ENCODE peak calls at places on chromosomes 7 and 10, in five cellular contexts. I, D, E, J and X are unnamed samples.

GRCh38 chr10:69406816-69407580 is 9.7 kb downstream of the TACR2 start:
- DNase-seq in I (no peak), D (no peak), E (peak), J (peak), X (no peak)

GRCh38 chr10:17232276-17232987 is 4.4 kb downstream of the VIM start:
- DNase-seq in I (peak), D (no peak), E (no peak), J (no peak), X (no peak)

GRCh38 chr7:44471436-44471835 is 19.0 kb downstream of the NUDCD3 start:
- DNase-seq in I (no peak), D (no peak), E (no peak), J (no peak), X (no peak)

GRCh38 chr10:71638577-71639411 is 80.8 kb downstream of the C10orf105 start:
- DNase-seq in I (no peak), D (no peak), E (no peak), J (no peak), X (no peak)

GRCh38 chr10:58660577-58661255 is 148.0 kb downstream of the BICC1 start:
- DNase-seq in I (no peak), D (no peak), E (no peak), J (peak), X (no peak)

GRCh38 chr10:70494966-70495365 is 16.4 kb downstream of the PALD1 start:
- DNase-seq in I (peak), D (no peak), E (no peak), J (no peak), X (no peak)

GRCh38 chr7:128804472-128804871 is 12.7 kb downstream of the CCDC136 start:
- DNase-seq in I (no peak), D (no peak), E (no peak), J (no peak), X (no peak)

GRCh38 chr7:7641129-7641663 is 644 bp downstream of the UMAD1 start:
- DNase-seq in I (no peak), D (no peak), E (no peak), J (no peak), X (no peak)

GRCh38 chr10:119654540-119654939 is 3.4 kb downstream of the BAG3 start:
- DNase-seq in I (no peak), D (no peak), E (no peak), J (peak), X (no peak)

GRCh38 chr7:119197872-119198527 is 973.5 kb downstream of the ANKRD7 start:
- DNase-seq in I (peak), D (peak), E (no peak), J (peak), X (no peak)

GRCh38 chr10:108060246-108060645 is 895.7 kb upstream of the SORCS1 start:
- DNase-seq in I (no peak), D (no peak), E (no peak), J (no peak), X (no peak)

GRCh38 chr7:46369933-46370654 is 449.0 kb upstream of the IGFBP3 start:
- DNase-seq in I (no peak), D (no peak), E (no peak), J (peak), X (no peak)

GRCh38 chr10:133465191-133465949 is 11.6 kb downstream of the SCART1 start:
- DNase-seq in I (no peak), D (no peak), E (peak), J (no peak), X (no peak)

GRCh38 chr7:14876194-14876593 is 26.4 kb downstream of the DGKB start:
- DNase-seq in I (no peak), D (no peak), E (no peak), J (no peak), X (no peak)

GRCh38 chr7:105497016-105497415 is 25.1 kb downstream of the PUS7 start:
- DNase-seq in I (no peak), D (no peak), E (no peak), J (no peak), X (no peak)

GRCh38 chr10:15227611-15228372 is 59.3 kb upstream of the NMT2 start:
- DNase-seq in I (no peak), D (no peak), E (no peak), J (peak), X (no peak)

GRCh38 chr10:124450010-124450782 is at the start of gene NKX1-2:
- DNase-seq in I (no peak), D (no peak), E (peak), J (no peak), X (no peak)

GRCh38 chr10:78719276-78719675 is 349.5 kb upstream of the ZMIZ1 start:
- DNase-seq in I (no peak), D (no peak), E (no peak), J (no peak), X (no peak)

GRCh38 chr7:24817339-24817738 is 60.1 kb upstream of the GSDME start:
- DNase-seq in I (no peak), D (no peak), E (no peak), J (no peak), X (no peak)

GRCh38 chr10:95588025-95588424 is 26.9 kb upstream of the SORBS1 start:
- DNase-seq in I (no peak), D (no peak), E (no peak), J (no peak), X (no peak)

GRCh38 chr7:152897401-152897800 is 137.8 kb downstream of the ACTR3B start:
- DNase-seq in I (no peak), D (no peak), E (no peak), J (no peak), X (no peak)

GRCh38 chr10:33365871-33366411 is 31.5 kb upstream of the NRP1 start:
- DNase-seq in I (no peak), D (no peak), E (no peak), J (peak), X (no peak)

GRCh38 chr7:29106128-29106988 is 40.0 kb downstream of the CPVL start:
- DNase-seq in I (peak), D (peak), E (no peak), J (peak), X (no peak)

GRCh38 chr10:69220041-69220451 is at the start of gene HKDC1:
- DNase-seq in I (no peak), D (no peak), E (no peak), J (no peak), X (no peak)

GRCh38 chr10:28946479-28946878 is 269.2 kb downstream of the BAMBI start:
- DNase-seq in I (no peak), D (no peak), E (no peak), J (peak), X (no peak)

GRCh38 chr10:76649271-76649670 is 988.3 kb downstream of the KCNMA1 start:
- DNase-seq in I (no peak), D (no peak), E (no peak), J (no peak), X (no peak)
- TF ChIP-seq CTCF in I (no peak), D (no peak), E (no peak), J (no peak), X (no peak)

GRCh38 chr7:131587315-131587923 is 31.0 kb upstream of the PODXL start:
- DNase-seq in I (no peak), D (no peak), E (no peak), J (no peak), X (no peak)
- TF ChIP-seq CTCF in I (no peak), D (no peak), E (no peak), J (no peak), X (no peak)

GRCh38 chr7:113392841-113393540 is 274.6 kb upstream of the SMIM30 start:
- DNase-seq in I (no peak), D (no peak), E (no peak), J (no peak), X (no peak)
- TF ChIP-seq CTCF in I (no peak), D (no peak), E (no peak), J (no peak), X (no peak)

DNA sequence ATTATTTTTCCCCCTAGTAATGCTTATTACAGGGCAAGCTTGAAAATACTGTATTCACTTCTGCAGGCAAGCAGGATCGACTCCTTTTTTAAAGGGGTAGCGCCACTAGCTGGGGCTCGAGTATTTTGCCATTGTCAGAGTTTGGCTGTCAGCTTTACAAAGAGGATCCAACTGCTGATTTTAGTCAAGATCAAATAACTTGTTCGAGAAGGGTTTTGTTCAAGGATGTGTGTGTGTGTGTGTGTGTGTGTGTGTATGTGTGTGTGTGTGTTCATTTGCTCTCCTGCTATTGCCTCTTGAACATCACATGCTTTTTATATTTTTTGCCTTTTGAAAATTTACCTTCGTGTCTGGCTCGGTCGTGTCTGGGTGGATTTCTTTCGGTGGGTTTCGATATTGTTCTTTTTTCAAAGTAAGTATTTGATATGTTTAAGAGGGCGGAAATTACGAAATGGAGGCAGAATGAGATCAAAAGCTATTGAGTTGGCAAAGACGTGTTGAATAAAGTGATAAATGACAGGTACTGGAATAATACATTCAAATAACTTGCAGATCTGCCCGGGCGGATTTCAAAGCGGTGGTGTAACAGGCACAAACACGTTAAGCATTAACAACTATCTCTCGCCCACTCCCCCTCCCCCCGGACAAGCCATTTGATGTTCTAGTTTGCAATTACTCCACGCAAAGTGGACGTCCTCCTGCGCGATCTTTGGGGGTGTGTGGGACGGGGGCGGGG is 1.1 kb downstream of the ARID5B start:
- DNase-seq in I (peak), D (peak), E (no peak), J (peak), X (peak)
- TF ChIP-seq CTCF in I (peak), D (peak), E (peak), J (peak), X (peak)

DNA sequence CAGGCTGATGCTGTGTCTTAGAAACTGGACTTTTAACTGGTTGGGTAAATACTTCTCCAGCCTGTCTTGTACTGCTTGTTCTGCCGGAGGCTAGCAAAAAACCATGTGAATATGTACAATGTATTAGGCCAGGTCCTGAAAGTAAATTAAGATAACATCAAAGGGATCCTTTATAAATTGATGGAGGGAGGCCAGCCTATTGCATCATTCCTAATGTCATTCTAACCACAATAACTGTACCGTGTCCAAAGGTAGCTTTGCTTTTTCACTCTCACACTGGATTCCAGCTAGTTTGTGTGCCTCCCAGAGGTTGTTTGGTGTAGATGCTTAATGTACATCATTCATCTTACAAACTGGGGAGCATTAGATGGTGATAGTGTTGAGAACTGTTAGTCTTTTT is 91.2 kb upstream of the SEM1 start:
- DNase-seq in I (no peak), D (no peak), E (no peak), J (no peak), X (no peak)
- TF ChIP-seq CTCF in I (no peak), D (no peak), E (no peak), J (no peak), X (no peak)

GRCh38 chr7:100167912-100168323 is 499 bp downstream of the GAL3ST4 start:
- DNase-seq in I (no peak), D (no peak), E (peak), J (peak), X (no peak)

GRCh38 chr7:100166317-100166940 is 2.0 kb downstream of the GAL3ST4 start:
- DNase-seq in I (no peak), D (no peak), E (peak), J (no peak), X (no peak)

GRCh38 chr7:100170111-100170897 is 1.9 kb upstream of the GAL3ST4 start:
- DNase-seq in I (no peak), D (no peak), E (peak), J (no peak), X (no peak)

GRCh38 chr7:100169147-100169850 is 882 bp upstream of the GAL3ST4 start:
- DNase-seq in I (no peak), D (no peak), E (peak), J (no peak), X (no peak)

DNA sequence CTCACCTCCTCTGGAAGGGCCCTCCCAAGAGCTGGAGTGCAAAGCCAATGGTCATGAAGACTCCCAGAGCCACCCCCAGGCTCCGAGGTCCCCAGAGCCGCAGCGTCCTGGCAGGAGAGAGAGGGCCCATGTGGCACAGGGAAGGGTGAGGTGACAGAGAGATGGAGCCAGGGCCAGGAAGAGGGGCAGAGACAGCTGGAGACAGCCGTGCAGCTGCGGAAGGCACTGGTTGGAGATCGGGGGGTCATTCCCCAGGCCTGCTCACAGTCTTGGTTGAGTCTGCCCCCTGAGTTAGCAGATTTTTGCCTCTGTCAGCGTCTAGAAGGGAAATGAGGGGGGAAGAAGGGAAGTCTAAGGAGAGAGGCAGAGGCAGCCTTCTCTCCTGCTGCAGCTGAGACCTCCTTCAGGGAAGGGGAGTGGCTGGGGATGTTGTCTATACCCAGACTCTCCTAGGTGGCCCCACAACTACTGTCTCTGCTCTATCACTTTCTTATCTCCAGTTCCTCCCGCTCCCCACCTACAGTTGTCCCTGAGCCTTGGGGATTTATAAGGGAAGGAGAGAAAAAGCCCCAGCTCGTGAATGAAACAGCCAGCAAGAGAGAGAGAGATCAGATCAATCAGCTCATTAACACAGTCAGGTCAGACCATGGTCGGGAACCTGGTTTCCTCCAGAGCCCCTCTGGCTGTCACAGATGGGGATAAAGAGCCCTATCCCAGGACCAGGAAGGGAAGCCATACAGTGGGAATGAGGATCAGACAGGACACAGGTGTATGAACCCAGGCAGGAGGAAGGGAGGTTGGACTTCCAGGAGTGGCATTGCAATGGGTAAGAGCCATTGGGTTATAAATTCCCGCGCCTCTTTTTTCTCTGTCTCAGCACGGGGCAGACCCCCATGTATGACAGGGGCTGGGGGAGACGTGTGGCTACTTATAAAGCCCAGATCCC is 1.2 kb downstream of the GAL3ST4 start:
- DNase-seq in I (no peak), D (no peak), E (peak), J (no peak), X (no peak)
- TF ChIP-seq CTCF in I (no peak), D (no peak), E (no peak), J (no peak), X (no peak)

DNA sequence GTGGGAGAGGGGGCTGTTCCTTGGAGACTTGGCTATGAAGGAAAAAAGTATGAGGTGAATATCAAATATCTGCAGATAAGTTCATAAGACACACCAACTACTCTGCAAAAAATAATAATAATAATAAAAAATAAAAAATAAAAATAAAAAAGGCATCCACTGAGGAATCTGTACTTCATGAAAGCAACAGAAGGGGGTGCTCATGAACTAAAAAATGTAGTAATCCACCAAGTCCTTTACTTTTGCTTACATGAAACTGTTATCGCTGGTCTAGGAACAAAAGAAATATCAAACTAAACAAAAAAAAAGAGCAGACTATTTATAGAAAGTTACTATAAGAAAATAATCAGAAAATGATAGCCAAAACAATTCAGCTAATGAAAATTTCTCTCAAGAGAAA is 579.0 kb downstream of the PHTF2 start:
- DNase-seq in I (no peak), D (no peak), E (no peak), J (no peak), X (no peak)
- TF ChIP-seq CTCF in I (no peak), D (no peak), E (no peak), J (no peak), X (peak)

GRCh38 chr7:155862516-155863257 is 50.4 kb upstream of the SHH start:
- DNase-seq in I (no peak), D (no peak), E (peak), J (no peak), X (no peak)
- TF ChIP-seq CTCF in I (peak), D (no peak), E (peak), J (no peak), X (no peak)

GRCh38 chr10:5199398-5199797 is 2.8 kb downstream of the AKR1C4 start:
- DNase-seq in I (no peak), D (no peak), E (no peak), J (no peak), X (no peak)
- TF ChIP-seq CTCF in I (no peak), D (no peak), E (no peak), J (no peak), X (no peak)